ENCODE peak calls at places on chromosomes 11 and 22, in four cellular contexts. One of them, this sample, is unnamed.

GRCh38 chr11:81570669-81571068 is 1163.0 kb downstream of the FAM181B start:
- DNase-seq in K562: no peak
- DNase-seq in stomach: no peak
- DNase-seq in GM12878: no peak
- DNase-seq in this sample: no peak

GRCh38 chr11:116415095-116415494 is 357.7 kb downstream of the BUD13 start:
- DNase-seq in K562: no peak
- DNase-seq in stomach: no peak
- DNase-seq in GM12878: no peak
- DNase-seq in this sample: no peak

GRCh38 chr11:114596175-114596919 is 761 bp upstream of the NXPE4 start:
- DNase-seq in K562: no peak
- DNase-seq in stomach: no peak
- DNase-seq in GM12878: no peak
- DNase-seq in this sample: no peak

GRCh38 chr11:111155021-111155420 is 90.5 kb upstream of the POU2AF2 start:
- DNase-seq in K562: no peak
- DNase-seq in stomach: no peak
- DNase-seq in GM12878: no peak
- DNase-seq in this sample: no peak

GRCh38 chr11:72391638-72392423 is 42.5 kb downstream of the CLPB start:
- DNase-seq in K562: no peak
- DNase-seq in stomach: no peak
- DNase-seq in GM12878: peak; percentile 37
- DNase-seq in this sample: no peak

GRCh38 chr11:119505861-119506260 is 82.9 kb upstream of the THY1 start:
- DNase-seq in K562: no peak
- DNase-seq in stomach: no peak
- DNase-seq in GM12878: no peak
- DNase-seq in this sample: no peak

GRCh38 chr11:128532016-128532570 is 55.3 kb downstream of the ETS1 start:
- DNase-seq in K562: no peak
- DNase-seq in stomach: peak; percentile 48
- DNase-seq in GM12878: no peak
- DNase-seq in this sample: no peak

GRCh38 chr11:130873766-130874165 is 42.5 kb downstream of the SNX19 start:
- DNase-seq in K562: no peak
- DNase-seq in stomach: no peak
- DNase-seq in GM12878: no peak
- DNase-seq in this sample: no peak

GRCh38 chr11:12167098-12167999 is 57.0 kb downstream of the MICAL2 start:
- DNase-seq in K562: peak; percentile 62
- DNase-seq in stomach: no peak
- DNase-seq in GM12878: no peak
- DNase-seq in this sample: peak; percentile 79

GRCh38 chr11:36146437-36146836 is 142.8 kb downstream of the COMMD9 start:
- DNase-seq in K562: no peak
- DNase-seq in stomach: no peak
- DNase-seq in GM12878: no peak
- DNase-seq in this sample: no peak

GRCh38 chr11:102272047-102272824 is 45.0 kb upstream of the BIRC3 start:
- DNase-seq in K562: no peak
- DNase-seq in stomach: no peak
- DNase-seq in GM12878: no peak
- DNase-seq in this sample: no peak

GRCh38 chr11:92759571-92760214 is 209.8 kb upstream of the MTNR1B start:
- DNase-seq in K562: no peak
- DNase-seq in stomach: no peak
- DNase-seq in GM12878: no peak
- DNase-seq in this sample: no peak

GRCh38 chr22:36425977-36426523 is 38.3 kb upstream of the MYH9 start:
- DNase-seq in K562: peak; percentile 72
- DNase-seq in stomach: no peak
- DNase-seq in GM12878: no peak
- DNase-seq in this sample: no peak

GRCh38 chr11:78110351-78110750 is 29.1 kb downstream of the ALG8 start:
- DNase-seq in K562: no peak
- DNase-seq in stomach: no peak
- DNase-seq in GM12878: no peak
- DNase-seq in this sample: no peak

GRCh38 chr11:103525069-103525468 is 415.8 kb downstream of the DYNC2H1 start:
- DNase-seq in K562: no peak
- DNase-seq in stomach: no peak
- DNase-seq in GM12878: no peak
- DNase-seq in this sample: no peak

GRCh38 chr11:97610000-97610399 is 1220.2 kb downstream of the JRKL start:
- DNase-seq in K562: no peak
- DNase-seq in stomach: no peak
- DNase-seq in GM12878: no peak
- DNase-seq in this sample: no peak

GRCh38 chr22:20666560-20666959 is 107.4 kb upstream of the SERPIND1 start:
- DNase-seq in K562: no peak
- DNase-seq in stomach: no peak
- DNase-seq in GM12878: no peak
- DNase-seq in this sample: no peak

GRCh38 chr11:61603667-61604066 is 22.8 kb upstream of the SYT7 start:
- DNase-seq in K562: no peak
- DNase-seq in stomach: no peak
- DNase-seq in GM12878: no peak
- DNase-seq in this sample: no peak

GRCh38 chr11:61599968-61600710 is 19.3 kb upstream of the SYT7 start:
- DNase-seq in K562: no peak
- DNase-seq in stomach: no peak
- DNase-seq in GM12878: no peak
- DNase-seq in this sample: no peak

GRCh38 chr11:61598886-61599868 is 18.3 kb upstream of the SYT7 start:
- DNase-seq in K562: no peak
- DNase-seq in stomach: no peak
- DNase-seq in GM12878: no peak
- DNase-seq in this sample: no peak

GRCh38 chr11:61601512-61601911 is 20.6 kb upstream of the SYT7 start:
- DNase-seq in K562: no peak
- DNase-seq in stomach: no peak
- DNase-seq in GM12878: no peak
- DNase-seq in this sample: no peak

DNA sequence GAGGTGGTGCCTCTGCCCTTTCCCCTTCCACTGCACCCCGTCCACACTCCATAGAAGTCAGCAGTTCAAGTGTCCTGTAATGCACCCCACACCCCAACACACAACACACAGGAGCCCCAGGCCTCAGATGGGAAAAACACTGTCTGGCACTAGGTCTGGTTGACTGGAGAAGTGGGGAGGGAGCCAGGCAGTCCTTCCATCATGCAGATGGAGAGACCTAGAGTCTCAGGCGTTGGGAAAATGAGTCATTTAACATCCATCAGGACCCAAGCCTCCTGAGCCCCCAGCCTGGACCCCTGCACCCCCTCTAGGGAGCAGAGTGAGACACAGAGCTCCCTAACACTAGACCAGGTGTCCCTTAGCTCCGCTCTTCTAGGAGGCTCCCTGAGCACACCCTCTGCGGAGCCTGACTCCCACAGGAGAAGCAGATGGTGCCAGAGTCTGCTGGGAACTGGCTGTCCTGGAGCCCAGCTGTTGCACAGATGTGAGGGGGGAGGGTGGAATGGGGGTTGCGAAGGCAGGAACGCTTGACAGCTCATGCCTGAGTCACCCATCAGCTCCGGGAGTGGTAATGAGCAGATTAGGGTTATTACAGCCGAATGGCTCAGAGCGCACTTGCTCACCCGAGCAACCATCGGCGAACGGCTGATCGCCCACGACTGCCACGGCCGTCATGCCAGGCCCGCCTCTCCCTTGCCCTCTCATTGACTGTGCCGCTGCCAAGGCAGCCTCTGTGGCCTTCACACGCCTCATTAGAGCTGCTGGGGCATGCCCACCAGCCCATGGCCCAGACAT is 22.1 kb upstream of the SYT7 start:
- DNase-seq in K562: peak; percentile 73
- DNase-seq in stomach: peak; percentile 50
- DNase-seq in GM12878: no peak
- DNase-seq in this sample: no peak
- TF ChIP-seq EP300 in K562: peak; percentile 11
- TF ChIP-seq EP300 in stomach: no peak
- TF ChIP-seq EP300 in GM12878: no peak
- TF ChIP-seq EP300 in this sample: peak; percentile 33

GRCh38 chr11:8810331-8811301 is 100.4 kb upstream of the AKIP1 start:
- DNase-seq in K562: peak; percentile 61
- DNase-seq in stomach: peak; percentile 84
- DNase-seq in GM12878: no peak
- DNase-seq in this sample: peak; percentile 88
- TF ChIP-seq POLR2AphosphoS5 in K562: no peak
- TF ChIP-seq POLR2AphosphoS5 in stomach: peak; percentile 96
- TF ChIP-seq POLR2AphosphoS5 in GM12878: no peak
- TF ChIP-seq POLR2AphosphoS5 in this sample: peak; percentile 72

DNA sequence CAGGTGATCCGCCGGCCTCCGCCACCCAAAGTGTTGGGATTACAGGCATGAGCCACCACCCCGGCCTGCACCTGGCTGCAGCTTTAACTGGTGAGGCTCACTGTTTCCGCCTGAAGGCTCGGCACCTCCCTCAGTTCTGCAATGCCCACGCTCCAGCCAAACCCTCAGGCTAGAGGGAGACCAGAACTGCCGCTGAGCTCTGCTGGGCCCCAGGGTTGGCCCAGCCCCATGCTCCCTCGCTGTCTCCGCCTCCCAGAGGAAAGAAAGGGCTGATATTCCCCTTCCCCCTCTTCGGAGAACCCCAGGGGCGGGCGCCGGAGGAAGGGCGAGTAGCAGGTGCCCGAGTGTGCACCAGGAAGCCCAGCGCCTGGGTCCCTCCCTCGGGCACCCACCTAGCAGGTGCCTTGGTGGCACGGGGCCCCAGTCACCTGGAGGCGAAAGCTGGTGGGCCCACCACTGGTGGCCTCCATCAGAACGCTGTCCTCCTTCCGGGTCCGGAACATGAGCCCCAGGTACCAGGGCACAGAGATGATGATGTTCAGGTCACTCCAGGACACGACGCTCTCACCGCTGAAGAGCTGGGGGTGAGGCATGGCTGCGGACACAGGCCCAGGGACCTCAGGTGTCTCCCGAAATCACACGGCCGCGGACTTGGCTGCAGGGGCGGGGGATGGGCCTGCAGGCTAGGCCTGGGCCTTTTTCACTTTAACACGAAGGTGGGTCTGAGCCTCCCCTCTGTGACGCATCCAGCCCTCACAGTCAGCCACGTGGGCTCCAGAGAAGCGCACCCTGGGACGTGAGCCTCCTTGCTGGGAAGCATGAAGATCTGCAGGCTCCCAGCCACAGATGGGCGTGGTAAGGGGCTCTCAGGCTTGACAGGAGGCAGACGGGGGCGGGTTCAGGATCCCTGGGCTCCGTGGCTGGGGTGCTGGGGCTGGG is 73.3 kb downstream of the TRMU start:
- DNase-seq in K562: peak; percentile 13
- DNase-seq in stomach: no peak
- DNase-seq in GM12878: no peak
- DNase-seq in this sample: peak; percentile 67
- TF ChIP-seq EP300 in K562: no peak
- TF ChIP-seq EP300 in stomach: no peak
- TF ChIP-seq EP300 in GM12878: no peak
- TF ChIP-seq EP300 in this sample: no peak

GRCh38 chr22:27512283-27512761 is 289.2 kb downstream of the MN1 start:
- DNase-seq in K562: no peak
- DNase-seq in stomach: peak; percentile 79
- DNase-seq in GM12878: no peak
- DNase-seq in this sample: peak; percentile 24
- TF ChIP-seq POLR2AphosphoS5 in K562: no peak
- TF ChIP-seq POLR2AphosphoS5 in stomach: peak; percentile 34
- TF ChIP-seq POLR2AphosphoS5 in GM12878: no peak
- TF ChIP-seq POLR2AphosphoS5 in this sample: no peak

DNA sequence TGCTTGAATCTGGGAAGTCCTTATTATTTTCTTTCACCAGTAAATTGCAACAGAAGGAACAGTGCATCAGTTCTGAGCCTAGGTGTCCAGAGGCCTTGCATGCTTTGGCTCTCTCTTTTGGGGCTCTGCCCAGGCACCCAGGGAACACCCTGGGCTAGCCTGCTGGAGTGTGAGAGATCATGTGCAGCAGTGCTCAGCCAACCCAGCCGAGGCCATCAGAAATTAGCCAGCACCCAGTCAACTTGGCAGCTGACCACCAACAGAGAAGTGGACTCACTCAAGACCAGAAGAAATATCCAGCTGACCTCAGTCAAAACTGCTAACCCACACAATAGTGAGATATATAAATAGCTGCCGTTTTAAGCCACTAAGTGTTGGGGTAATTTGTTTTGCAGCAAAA is 11.2 kb upstream of the P4HA3 start:
- DNase-seq in K562: no peak
- DNase-seq in stomach: no peak
- DNase-seq in GM12878: no peak
- DNase-seq in this sample: peak; percentile 3
- TF ChIP-seq EP300 in K562: no peak
- TF ChIP-seq EP300 in stomach: no peak
- TF ChIP-seq EP300 in GM12878: no peak
- TF ChIP-seq EP300 in this sample: no peak